ENCODE peak calls at places on chromosomes 11 and 22, in four cellular contexts. V, O, H and D are unnamed samples.

GRCh38 chr22:25113316-25113721 is 86.3 kb upstream of the CRYBB3 start:
- DNase-seq in H (peak; percentile 41), V (no peak), O (peak; percentile 48), D (no peak)

GRCh38 chr11:47918370-47918690 is 62.0 kb upstream of the PTPRJ start:
- DNase-seq in V (no peak), H (no peak), O (no peak), D (no peak)

GRCh38 chr11:66369073-66369894 is 2.3 kb downstream of the SLC29A2 start:
- DNase-seq in O (peak; percentile 27), H (no peak), V (no peak), D (no peak)

GRCh38 chr11:123472236-123472935 is 42.3 kb downstream of the GRAMD1B start:
- DNase-seq in O (no peak), V (no peak), H (no peak), D (no peak)

GRCh38 chr22:48727454-48728058 is 1100.1 kb downstream of the BRD1 start:
- DNase-seq in H (no peak), O (no peak), V (no peak), D (no peak)

GRCh38 chr11:125974284-125974683 is 28.4 kb downstream of the VSIG10L2 start:
- DNase-seq in V (no peak), O (no peak), H (no peak), D (no peak)

GRCh38 chr22:48492371-48493320 is 1335.0 kb downstream of the BRD1 start:
- DNase-seq in O (peak; percentile 55), V (peak; percentile 53), H (peak; percentile 43), D (peak; percentile 1)

GRCh38 chr11:43806976-43807375 is 73.7 kb upstream of the ALKBH3 start:
- DNase-seq in H (no peak), V (no peak), O (no peak), D (no peak)

GRCh38 chr11:88398372-88399140 is 61.0 kb upstream of the CTSC start:
- DNase-seq in O (no peak), V (peak; percentile 58), H (no peak), D (no peak)

GRCh38 chr11:112580864-112581263 is 320.2 kb upstream of the PLET1 start:
- DNase-seq in O (no peak), V (no peak), H (no peak), D (no peak)

DNA sequence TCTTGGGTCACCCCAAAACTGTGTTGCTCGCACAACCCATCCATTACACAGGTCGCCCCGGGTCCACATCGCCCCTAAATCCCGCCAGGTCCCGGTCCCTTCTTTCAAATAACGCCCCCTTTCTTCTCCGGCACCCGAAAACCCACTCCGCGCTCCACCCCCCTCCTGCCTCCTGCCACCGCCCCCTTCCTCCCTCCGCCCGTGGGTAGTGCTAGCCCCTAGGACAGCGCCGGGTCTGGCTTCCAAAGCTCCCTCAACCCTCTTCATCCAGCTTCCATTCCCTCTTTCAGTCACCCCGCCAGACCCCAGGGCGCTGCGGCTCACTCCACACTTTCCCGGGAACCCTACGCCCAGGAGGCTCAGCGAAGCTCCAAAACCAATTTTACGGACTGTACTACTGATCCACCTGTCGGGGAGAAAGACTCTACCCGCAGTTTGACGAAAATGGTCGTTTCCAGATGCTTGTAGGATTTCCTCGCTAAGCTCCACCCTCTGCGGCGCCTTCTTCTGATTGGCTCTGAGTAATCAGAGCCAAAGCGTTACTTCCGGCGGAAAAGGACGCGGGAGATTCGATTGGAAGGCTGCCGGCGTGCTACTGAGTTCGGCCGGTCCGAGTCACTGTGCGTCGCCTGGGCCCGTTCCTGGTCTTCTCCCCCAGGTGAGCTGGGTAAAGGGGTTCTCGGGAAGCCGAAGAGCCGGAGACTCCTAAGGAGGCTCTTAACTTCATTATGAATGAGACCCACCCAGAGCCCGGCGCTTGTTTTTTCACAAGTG is at the start of gene DDIAS:
- DNase-seq in O (peak; percentile 96), H (peak; percentile 96), V (peak; percentile 94), D (peak; percentile 87)
- H3K4me3 ChIP-seq in O (peak within 1 kb of the TSS; percentile 55), H (peak within 1 kb of the TSS; percentile 77), V (peak within 1 kb of the TSS; percentile 68), D (peak within 1 kb of the TSS; percentile 62)

DNA sequence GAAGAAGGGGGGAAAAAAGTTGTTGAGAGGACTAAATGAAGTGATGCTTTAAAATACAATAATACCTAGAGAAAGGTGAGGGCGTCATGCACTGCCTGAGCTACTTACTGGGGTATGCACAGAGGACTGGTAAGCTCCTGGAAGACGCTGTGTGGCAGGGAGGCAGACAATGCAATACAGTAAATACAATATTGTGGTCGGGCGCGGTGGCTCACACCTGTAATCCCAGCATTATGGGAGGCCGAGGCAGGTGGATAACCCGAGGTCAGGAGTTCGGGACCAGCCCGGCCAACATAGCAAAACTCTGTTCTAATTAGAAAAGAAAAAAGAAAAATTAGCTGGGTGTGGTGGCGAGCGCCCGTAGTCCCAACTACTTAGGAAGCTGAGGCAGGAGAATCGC is 683 bp upstream of the SYTL2 start:
- DNase-seq in O (no peak), V (no peak), H (no peak), D (no peak)
- H3K4me3 ChIP-seq in O (no peak overlapping the region), V (peak overlapping the region; percentile 58), H (peak overlapping the region; percentile 61), D (peak overlapping the region; percentile 55)

DNA sequence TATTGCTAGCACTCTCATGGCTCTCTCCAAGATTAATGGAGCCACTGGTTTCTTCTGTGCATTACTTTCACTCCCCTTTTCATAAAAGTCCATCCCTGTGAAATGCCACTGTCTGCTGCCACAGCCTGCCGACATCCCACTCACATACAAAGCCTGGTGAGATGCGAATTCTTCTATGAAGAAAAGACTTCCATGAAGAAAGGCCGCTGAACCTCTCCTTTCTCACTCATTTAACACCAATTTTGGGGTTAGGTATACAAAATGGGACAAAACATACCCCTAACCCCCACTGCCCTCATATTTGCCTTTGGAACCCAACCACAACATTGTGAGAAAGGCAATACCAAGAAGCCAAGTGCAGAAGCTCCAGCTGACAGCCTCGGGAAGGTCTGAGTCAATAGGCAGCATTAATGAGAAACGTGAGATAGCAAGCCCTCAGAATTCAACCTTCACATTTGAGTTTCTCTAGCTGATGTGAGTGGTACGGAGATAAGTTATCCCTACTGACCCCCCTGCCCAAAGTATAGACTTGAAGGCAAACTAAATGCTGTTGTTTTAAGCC is 156.4 kb downstream of the ATG16L2 start:
- DNase-seq in O (no peak), V (no peak), H (no peak), D (no peak)
- H3K4me3 ChIP-seq in O (no peak overlapping the region), V (no peak overlapping the region), H (no peak overlapping the region), D (no peak overlapping the region)

GRCh38 chr22:46066691-46067090 is 83.6 kb upstream of the PPARA start:
- DNase-seq in O (no peak), V (peak; percentile 62), H (peak; percentile 44), D (no peak)

GRCh38 chr22:46068908-46069481 is 81.3 kb upstream of the PPARA start:
- DNase-seq in H (peak; percentile 26), O (no peak), V (peak; percentile 74), D (peak; percentile 87)

GRCh38 chr22:46067159-46068111 is 82.9 kb upstream of the PPARA start:
- DNase-seq in H (peak; percentile 21), V (peak; percentile 58), O (no peak), D (no peak)

GRCh38 chr22:46069518-46070214 is 80.7 kb upstream of the PPARA start:
- DNase-seq in O (peak; percentile 91), H (peak; percentile 84), V (peak; percentile 93), D (peak; percentile 69)

GRCh38 chr22:46068176-46068907 is 82.0 kb upstream of the PPARA start:
- DNase-seq in O (no peak), V (no peak), H (no peak), D (no peak)
- H3K4me3 ChIP-seq in O (no peak overlapping the region), V (peak overlapping the region; percentile 67), H (peak overlapping the region; percentile 83), D (peak overlapping the region; percentile 57)

DNA sequence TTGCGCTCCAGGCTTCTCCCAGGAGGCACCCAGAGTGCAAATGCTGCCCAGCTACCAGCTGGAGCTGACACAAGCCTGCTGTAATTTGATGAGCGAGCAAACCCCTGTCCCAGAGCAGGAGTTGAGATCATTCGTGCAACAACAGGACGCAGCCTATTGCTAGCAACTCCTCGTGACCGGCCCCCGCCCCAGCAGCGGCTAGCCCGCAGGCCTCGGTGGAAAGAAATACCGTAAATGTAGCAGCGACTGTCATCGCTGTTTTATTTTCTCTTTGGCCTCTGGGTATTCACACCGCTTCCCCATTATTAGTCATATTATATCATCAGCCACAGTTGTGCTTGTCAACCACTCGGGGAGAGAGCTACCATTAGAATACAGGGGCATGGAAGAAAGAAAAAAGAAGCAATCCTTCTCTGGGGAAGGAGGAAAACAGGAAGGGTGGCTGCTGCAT is 59.2 kb upstream of the ATXN10 start:
- DNase-seq in H (no peak), V (peak; percentile 86), O (no peak), D (peak; percentile 63)
- H3K4me3 ChIP-seq in H (no peak overlapping the region), V (peak overlapping the region; percentile 8), O (no peak overlapping the region), D (no peak overlapping the region)